ENCODE peak calls at places on chromosomes 6 and 20, in five cellular contexts. S, V, K, Q and N are unnamed samples. For H3K4me1, the result is how much of the 10 kb centered on the place peaks cover.

GRCh38 chr6:170177383-170178265 is 113.3 kb downstream of the DLL1 start:
- DNase-seq in K (no peak), Q (no peak), V (no peak), S (peak), N (peak)

GRCh38 chr6:53718597-53719460 is 53.3 kb upstream of the KLHL31 start:
- DNase-seq in V (peak), S (peak), Q (no peak), K (no peak), N (no peak)

GRCh38 chr6:144027927-144028587 is 20.0 kb upstream of the PLAGL1 start:
- DNase-seq in S (no peak), V (no peak), Q (no peak), K (no peak), N (no peak)

GRCh38 chr20:62723351-62723750 is 14.7 kb downstream of the NTSR1 start:
- DNase-seq in S (no peak), K (peak), V (peak), Q (no peak), N (peak)

GRCh38 chr6:2020909-2021308 is 224.5 kb downstream of the GMDS start:
- DNase-seq in V (no peak), S (no peak), K (no peak), Q (no peak), N (no peak)

GRCh38 chr20:62370807-62371587 is 3.9 kb upstream of the LAMA5 start:
- DNase-seq in K (no peak), S (no peak), Q (no peak), V (no peak), N (no peak)

GRCh38 chr6:143299253-143300166 is 151.0 kb downstream of the ADAT2 start:
- DNase-seq in V (no peak), S (no peak), Q (no peak), K (no peak), N (no peak)

GRCh38 chr20:20092852-20093251 is 40.5 kb downstream of the CFAP61 start:
- DNase-seq in Q (no peak), K (no peak), S (no peak), V (no peak), N (no peak)

GRCh38 chr20:62596486-62596885 is 45.8 kb upstream of the SLCO4A1 start:
- DNase-seq in K (no peak), V (no peak), S (no peak), Q (no peak), N (no peak)

GRCh38 chr6:11384531-11385309 is 152.3 kb upstream of the NEDD9 start:
- DNase-seq in S (no peak), Q (no peak), K (no peak), V (no peak), N (no peak)

GRCh38 chr6:33217681-33218080 is 9.4 kb downstream of the RING1 start:
- DNase-seq in S (no peak), Q (no peak), V (no peak), K (no peak), N (no peak)

GRCh38 chr6:132388291-132388690 is 13.0 kb downstream of the MOXD1 start:
- DNase-seq in S (no peak), V (no peak), K (no peak), Q (no peak), N (no peak)

GRCh38 chr6:36820700-36821580 is 18.3 kb downstream of the CPNE5 start:
- DNase-seq in V (no peak), Q (no peak), S (no peak), K (no peak), N (no peak)

GRCh38 chr6:20569000-20569610 is 34.8 kb downstream of the CDKAL1 start:
- DNase-seq in S (no peak), K (no peak), Q (no peak), V (no peak), N (no peak)

GRCh38 chr20:9955646-9956045 is 79.1 kb upstream of the ANKEF1 start:
- DNase-seq in S (no peak), Q (no peak), V (no peak), K (no peak), N (no peak)

GRCh38 chr20:50286174-50286511 is 95.5 kb downstream of the CEBPB start:
- DNase-seq in K (no peak), V (no peak), S (no peak), Q (no peak), N (no peak)

GRCh38 chr20:57175397-57176010 is 90.9 kb downstream of the BMP7 start:
- DNase-seq in V (no peak), S (no peak), Q (no peak), K (no peak), N (no peak)

GRCh38 chr20:45779011-45779915 is 12.4 kb downstream of the WFDC3 start:
- DNase-seq in V (peak), Q (peak), K (no peak), S (peak), N (peak)

GRCh38 chr6:131068165-131068564 is 5.1 kb upstream of the EPB41L2 start:
- DNase-seq in S (no peak), V (no peak), Q (no peak), K (no peak), N (no peak)

GRCh38 chr6:24990944-24991747 is 55.4 kb upstream of the RIPOR2 start:
- DNase-seq in Q (no peak), V (no peak), S (no peak), K (peak), N (no peak)

GRCh38 chr6:24988562-24988961 is 52.8 kb upstream of the RIPOR2 start:
- DNase-seq in Q (no peak), K (no peak), V (no peak), S (no peak), N (no peak)

GRCh38 chr6:24994812-24995211 is 59.1 kb upstream of the RIPOR2 start:
- DNase-seq in K (no peak), Q (no peak), S (no peak), V (no peak), N (no peak)

GRCh38 chr6:24990227-24990843 is 54.6 kb upstream of the RIPOR2 start:
- DNase-seq in K (no peak), Q (no peak), V (no peak), S (no peak), N (no peak)

DNA sequence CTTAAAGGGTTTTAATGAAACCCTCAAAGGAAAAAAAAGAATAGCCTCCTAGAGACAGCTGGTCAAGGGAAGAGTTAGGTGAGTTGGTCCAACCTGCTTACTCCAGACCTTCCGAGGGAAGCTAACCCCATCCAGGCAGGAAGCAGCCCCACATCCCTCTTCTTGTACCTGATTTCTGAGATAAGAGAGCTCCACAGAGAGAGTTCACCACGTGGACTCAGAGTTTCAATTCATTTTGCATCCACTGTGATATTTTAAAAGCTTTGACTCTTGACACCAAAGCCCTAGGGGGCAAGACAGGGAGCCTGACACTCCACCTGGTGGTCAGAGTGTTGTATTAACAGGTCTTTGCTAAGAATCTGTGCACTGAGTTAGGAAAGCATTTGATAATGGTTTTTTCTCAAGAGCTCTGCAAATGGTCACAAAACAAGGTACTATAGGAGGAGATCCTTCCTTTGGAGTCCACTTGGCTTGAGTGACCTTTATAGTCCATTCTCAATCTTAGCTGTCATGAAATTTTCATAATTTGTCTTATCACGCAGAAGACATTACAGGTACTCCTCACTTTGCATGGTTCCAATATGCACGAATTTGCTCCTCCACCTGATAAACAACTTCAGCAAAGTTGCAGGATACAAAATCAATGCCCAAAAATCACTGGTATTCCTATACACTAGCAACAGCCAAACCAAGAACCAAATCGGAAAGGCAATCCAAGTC is 56.1 kb upstream of the RIPOR2 start:
- DNase-seq in S (peak), Q (no peak), V (peak), K (peak), N (no peak)
- H3K4me1 ChIP-seq in S (under half), Q (under half), V (under half), K (under half), N (under half)

GRCh38 chr20:37318046-37318445 is 27.9 kb upstream of the SRC start:
- DNase-seq in V (no peak), K (no peak), Q (no peak), S (no peak), N (no peak)
- H3K4me1 ChIP-seq in V (under half), K (under half), Q (under half), S (under half), N (under half)

GRCh38 chr20:4797275-4797674 is 75.6 kb downstream of the PRND start:
- DNase-seq in V (no peak), Q (no peak), K (no peak), S (no peak), N (no peak)
- H3K4me1 ChIP-seq in V (under half), Q (under half), K (under half), S (under half), N (under half)

DNA sequence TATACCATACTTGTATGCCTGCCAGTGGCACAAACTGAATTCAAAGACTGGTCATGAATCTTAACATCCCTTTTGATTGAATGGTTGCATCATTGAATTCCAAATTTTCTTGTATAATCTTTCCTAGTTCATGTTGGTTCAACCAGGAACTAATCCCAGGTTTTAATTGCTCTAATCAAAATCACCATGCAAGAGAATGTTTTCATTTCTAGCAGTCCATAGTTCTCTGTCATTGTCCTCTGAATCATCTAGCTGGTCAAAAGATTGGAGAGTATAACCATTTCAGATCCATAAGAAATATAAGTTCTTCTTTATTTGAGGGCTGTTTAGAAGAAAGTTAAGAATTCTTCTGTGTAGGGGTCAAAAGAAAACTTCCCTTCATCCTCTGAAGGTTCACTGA is 57.2 kb downstream of the ZNF292 start:
- DNase-seq in Q (no peak), S (no peak), V (no peak), K (no peak), N (no peak)
- H3K4me1 ChIP-seq in Q (under half), S (under half), V (under half), K (under half), N (half or more)

GRCh38 chr6:39049575-39050283 is 1.1 kb downstream of the GLP1R start:
- DNase-seq in Q (no peak), K (no peak), S (no peak), V (no peak), N (no peak)
- H3K4me1 ChIP-seq in Q (under half), K (under half), S (under half), V (under half), N (under half)

GRCh38 chr20:53831812-53832211 is 238.2 kb upstream of the ZNF217 start:
- DNase-seq in V (no peak), K (no peak), S (no peak), Q (no peak), N (no peak)
- H3K4me1 ChIP-seq in V (half or more), K (half or more), S (under half), Q (under half), N (under half)

DNA sequence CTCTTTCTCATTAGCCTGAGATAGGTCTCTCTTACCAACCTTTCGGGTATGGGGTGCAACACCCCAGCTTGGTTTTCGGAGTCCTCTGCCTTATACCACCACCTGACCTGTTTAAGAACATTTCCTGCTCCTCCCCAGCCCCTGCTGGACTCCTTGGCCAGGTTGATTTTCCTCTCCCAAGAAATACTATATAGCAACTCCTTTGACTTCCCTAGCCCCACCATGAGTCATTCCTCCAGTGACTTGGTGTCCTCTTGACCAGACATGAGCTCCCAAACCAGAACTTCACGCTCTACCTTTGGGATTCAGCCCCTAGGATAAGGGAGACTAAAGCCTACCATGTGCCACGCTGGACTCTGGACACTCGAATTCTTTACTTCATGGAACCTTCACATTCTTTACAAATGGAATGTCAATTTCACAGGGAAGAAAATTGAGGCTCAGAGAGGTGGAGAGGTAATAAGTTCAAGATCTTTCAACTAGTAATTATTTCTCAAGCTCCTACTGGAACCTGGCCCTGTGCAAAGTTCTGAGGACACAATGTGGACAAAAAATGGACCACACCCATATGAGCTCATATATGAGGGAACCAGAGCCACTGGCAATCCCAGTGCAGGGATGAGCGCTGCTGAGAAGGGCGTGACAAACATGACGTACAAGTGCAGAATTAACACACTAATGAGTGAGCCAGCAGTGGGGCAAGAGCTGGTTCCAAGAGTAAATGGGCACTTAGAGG is 48.2 kb downstream of the SIRPA start:
- DNase-seq in Q (no peak), K (no peak), S (no peak), V (peak), N (peak)
- H3K4me1 ChIP-seq in Q (under half), K (under half), S (under half), V (under half), N (under half)

GRCh38 chr20:4061989-4062388 is 46.6 kb upstream of the RNF24 start:
- DNase-seq in Q (no peak), S (no peak), V (no peak), K (no peak), N (no peak)

GRCh38 chr20:4062721-4063606 is 47.6 kb upstream of the RNF24 start:
- DNase-seq in K (no peak), Q (no peak), S (no peak), V (no peak), N (no peak)

GRCh38 chr20:4060054-4060795 is 44.9 kb upstream of the RNF24 start:
- DNase-seq in V (peak), K (no peak), S (peak), Q (no peak), N (peak)

GRCh38 chr20:4059631-4060030 is 44.3 kb upstream of the RNF24 start:
- DNase-seq in Q (no peak), K (no peak), S (no peak), V (no peak), N (no peak)

DNA sequence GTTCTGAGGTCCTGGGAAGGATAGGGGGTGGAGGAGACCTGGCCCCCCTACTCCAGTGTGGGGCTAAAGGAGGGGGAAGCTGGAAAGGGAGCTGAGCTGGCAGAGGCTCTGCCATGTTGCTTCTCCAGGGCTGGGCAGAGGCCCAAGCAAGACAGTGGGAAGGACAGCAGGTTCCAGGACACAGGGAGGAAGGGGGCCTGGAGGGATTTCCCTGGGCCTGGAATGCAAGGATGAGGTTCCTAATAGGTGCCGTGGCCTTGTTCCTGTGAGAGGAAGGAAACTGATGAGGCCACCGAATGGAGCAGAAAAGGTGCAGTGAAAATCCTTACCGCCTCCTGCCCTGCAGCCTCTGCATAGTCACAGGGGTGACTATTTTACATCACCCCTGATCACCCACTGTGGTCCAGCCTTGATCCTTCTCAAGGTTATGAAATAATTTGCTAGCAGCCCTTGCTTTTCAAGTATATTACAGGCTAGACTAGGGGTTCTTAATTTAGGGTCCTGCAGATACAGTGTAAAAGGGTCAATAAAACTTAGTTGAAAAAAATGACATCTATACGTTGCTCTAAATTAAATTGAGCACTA is 45.6 kb upstream of the RNF24 start:
- DNase-seq in K (no peak), S (peak), Q (no peak), V (no peak), N (no peak)
- H3K4me1 ChIP-seq in K (under half), S (under half), Q (under half), V (under half), N (half or more)

GRCh38 chr20:63835031-63835858 is 4.2 kb upstream of the ZBTB46 start:
- DNase-seq in S (peak), Q (peak), V (peak), K (no peak), N (peak)

GRCh38 chr20:63836335-63837133 is 5.5 kb upstream of the ZBTB46 start:
- DNase-seq in V (no peak), K (no peak), S (no peak), Q (no peak), N (no peak)

GRCh38 chr20:63831696-63832686 is 927 bp upstream of the ZBTB46 start:
- DNase-seq in Q (no peak), K (peak), S (peak), V (peak), N (peak)

GRCh38 chr20:63834545-63834880 is 3.4 kb upstream of the ZBTB46 start:
- DNase-seq in V (no peak), S (no peak), Q (no peak), K (no peak), N (no peak)

DNA sequence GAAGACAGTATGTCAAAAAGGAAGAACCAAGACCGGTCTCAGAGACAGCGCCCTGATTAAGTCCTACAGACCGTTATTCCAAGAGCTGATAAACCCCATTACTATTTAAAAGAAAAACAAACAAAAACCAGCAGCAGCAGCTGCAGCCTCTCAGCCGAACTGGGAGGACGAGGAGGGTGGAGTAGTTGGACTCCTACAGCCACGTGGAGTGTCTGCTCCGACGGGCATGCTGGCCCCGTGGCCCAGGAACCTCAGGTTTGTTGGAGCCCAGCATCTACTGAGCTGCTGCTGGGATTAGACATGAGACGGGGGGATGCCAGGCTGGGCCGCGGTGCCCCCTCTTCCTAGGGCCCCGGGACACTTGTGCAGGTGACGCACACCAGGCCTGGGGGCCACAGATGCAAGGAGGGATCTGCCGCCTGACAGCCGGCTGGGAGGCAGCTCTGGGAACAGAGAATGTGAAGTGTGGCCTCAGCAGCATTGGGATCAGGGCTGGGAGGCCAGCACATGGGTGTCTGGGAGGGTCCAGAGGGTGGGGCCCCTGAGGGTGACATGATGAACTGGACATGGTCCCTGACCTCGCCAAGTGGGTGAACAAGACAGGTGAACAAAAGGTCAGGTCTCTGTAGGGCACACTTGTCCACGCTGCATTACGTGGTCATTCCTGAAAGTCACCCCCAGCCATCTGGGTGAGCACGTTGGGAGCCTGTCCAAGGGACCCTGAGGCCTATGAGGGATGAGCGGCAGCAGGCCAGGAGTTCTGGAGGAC is 2.9 kb upstream of the ZBTB46 start:
- DNase-seq in V (no peak), K (peak), Q (no peak), S (no peak), N (no peak)
- H3K4me1 ChIP-seq in V (under half), K (under half), Q (under half), S (under half), N (half or more)

GRCh38 chr6:13762648-13763441 is 51.2 kb upstream of the RANBP9 start:
- DNase-seq in S (no peak), V (peak), K (no peak), Q (peak), N (no peak)
- H3K4me1 ChIP-seq in S (under half), V (under half), K (under half), Q (half or more), N (under half)